ENCODE peak calls at places on chromosomes 16 and 17, in seven cellular contexts. One of them, this sample, is unnamed.

GRCh38 chr16:31006086-31006385 is 4.4 kb downstream of the STX1B start:
- DNase-seq in endothelial cell: no peak
- DNase-seq in Calu3: no peak
- DNase-seq in fibroblast of mammary gland: no peak
- DNase-seq in Peyer's patch: no peak
- DNase-seq in WERI-Rb-1: peak
- DNase-seq in WTC11: no peak
- DNase-seq in this sample: no peak

GRCh38 chr16:12089492-12090161 is 113.1 kb downstream of the SNX29 start:
- DNase-seq in WTC11: peak
- DNase-seq in Calu3: peak
- DNase-seq in WERI-Rb-1: no peak
- DNase-seq in fibroblast of mammary gland: peak
- DNase-seq in Peyer's patch: peak
- DNase-seq in endothelial cell: peak
- DNase-seq in this sample: no peak

GRCh38 chr16:4637501-4638166 is 13.0 kb downstream of the MGRN1 start:
- DNase-seq in Peyer's patch: no peak
- DNase-seq in endothelial cell: no peak
- DNase-seq in fibroblast of mammary gland: no peak
- DNase-seq in WERI-Rb-1: no peak
- DNase-seq in Calu3: no peak
- DNase-seq in WTC11: no peak
- DNase-seq in this sample: no peak

GRCh38 chr17:77930780-77931768 is 27.4 kb upstream of the TNRC6C start:
- DNase-seq in fibroblast of mammary gland: no peak
- DNase-seq in WERI-Rb-1: no peak
- DNase-seq in endothelial cell: peak
- DNase-seq in Calu3: no peak
- DNase-seq in Peyer's patch: no peak
- DNase-seq in WTC11: no peak
- DNase-seq in this sample: no peak

GRCh38 chr16:88966986-88967799 is 9.8 kb downstream of the CBFA2T3 start:
- DNase-seq in WERI-Rb-1: no peak
- DNase-seq in fibroblast of mammary gland: no peak
- DNase-seq in WTC11: no peak
- DNase-seq in Peyer's patch: peak
- DNase-seq in Calu3: no peak
- DNase-seq in endothelial cell: no peak
- DNase-seq in this sample: no peak

GRCh38 chr17:6422654-6423241 is 12.2 kb downstream of the AIPL1 start:
- DNase-seq in WTC11: no peak
- DNase-seq in endothelial cell: no peak
- DNase-seq in Calu3: no peak
- DNase-seq in fibroblast of mammary gland: no peak
- DNase-seq in WERI-Rb-1: peak
- DNase-seq in Peyer's patch: no peak
- DNase-seq in this sample: no peak

GRCh38 chr17:54956802-54957201 is 11.7 kb downstream of the COX11 start:
- DNase-seq in endothelial cell: no peak
- DNase-seq in fibroblast of mammary gland: no peak
- DNase-seq in WTC11: no peak
- DNase-seq in Calu3: no peak
- DNase-seq in WERI-Rb-1: peak
- DNase-seq in Peyer's patch: no peak
- DNase-seq in this sample: no peak

GRCh38 chr16:81695431-81695890 is 83.6 kb upstream of the PLCG2 start:
- DNase-seq in endothelial cell: no peak
- DNase-seq in fibroblast of mammary gland: no peak
- DNase-seq in Calu3: no peak
- DNase-seq in WTC11: no peak
- DNase-seq in WERI-Rb-1: no peak
- DNase-seq in Peyer's patch: no peak
- DNase-seq in this sample: no peak

GRCh38 chr16:27945233-27945975 is 118.1 kb downstream of the GSG1L start:
- DNase-seq in fibroblast of mammary gland: no peak
- DNase-seq in WERI-Rb-1: peak
- DNase-seq in endothelial cell: no peak
- DNase-seq in WTC11: no peak
- DNase-seq in Peyer's patch: no peak
- DNase-seq in Calu3: no peak
- DNase-seq in this sample: no peak

GRCh38 chr16:29806096-29806579 is at the start of gene MAZ:
- DNase-seq in WERI-Rb-1: no peak
- DNase-seq in Calu3: peak
- DNase-seq in WTC11: no peak
- DNase-seq in endothelial cell: no peak
- DNase-seq in Peyer's patch: peak
- DNase-seq in fibroblast of mammary gland: peak
- DNase-seq in this sample: peak

GRCh38 chr16:3949287-3949686 is 68.8 kb upstream of the CREBBP start:
- DNase-seq in fibroblast of mammary gland: no peak
- DNase-seq in endothelial cell: no peak
- DNase-seq in WERI-Rb-1: no peak
- DNase-seq in Peyer's patch: no peak
- DNase-seq in WTC11: no peak
- DNase-seq in Calu3: no peak
- DNase-seq in this sample: no peak

GRCh38 chr17:17079336-17079735 is 37.1 kb downstream of the MPRIP start:
- DNase-seq in Peyer's patch: no peak
- DNase-seq in Calu3: no peak
- DNase-seq in fibroblast of mammary gland: no peak
- DNase-seq in endothelial cell: no peak
- DNase-seq in WTC11: no peak
- DNase-seq in WERI-Rb-1: peak
- DNase-seq in this sample: no peak

GRCh38 chr16:89472711-89473075 is 17.7 kb downstream of the ANKRD11 start:
- DNase-seq in endothelial cell: no peak
- DNase-seq in WTC11: no peak
- DNase-seq in Calu3: no peak
- DNase-seq in Peyer's patch: no peak
- DNase-seq in WERI-Rb-1: no peak
- DNase-seq in fibroblast of mammary gland: no peak
- DNase-seq in this sample: no peak

GRCh38 chr17:32259596-32259995 is 6.0 kb upstream of the RHBDL3 start:
- DNase-seq in Peyer's patch: no peak
- DNase-seq in endothelial cell: no peak
- DNase-seq in WTC11: no peak
- DNase-seq in fibroblast of mammary gland: peak
- DNase-seq in Calu3: no peak
- DNase-seq in WERI-Rb-1: no peak
- DNase-seq in this sample: no peak

GRCh38 chr16:31360296-31360695 is 5.3 kb downstream of the ITGAX start:
- DNase-seq in fibroblast of mammary gland: no peak
- DNase-seq in Calu3: no peak
- DNase-seq in endothelial cell: no peak
- DNase-seq in WERI-Rb-1: no peak
- DNase-seq in WTC11: no peak
- DNase-seq in Peyer's patch: no peak
- DNase-seq in this sample: no peak

GRCh38 chr17:39667262-39668140 is 752 bp upstream of the PNMT start:
- DNase-seq in WTC11: peak
- DNase-seq in endothelial cell: no peak
- DNase-seq in Calu3: peak
- DNase-seq in Peyer's patch: no peak
- DNase-seq in WERI-Rb-1: peak
- DNase-seq in fibroblast of mammary gland: no peak
- DNase-seq in this sample: no peak

GRCh38 chr17:39666601-39667261 is 1.5 kb upstream of the PNMT start:
- DNase-seq in endothelial cell: no peak
- DNase-seq in WTC11: no peak
- DNase-seq in Calu3: peak
- DNase-seq in fibroblast of mammary gland: no peak
- DNase-seq in Peyer's patch: no peak
- DNase-seq in WERI-Rb-1: no peak
- DNase-seq in this sample: no peak

GRCh38 chr17:39666231-39666600 is 1.1 kb downstream of the TCAP start:
- DNase-seq in Peyer's patch: no peak
- DNase-seq in endothelial cell: no peak
- DNase-seq in fibroblast of mammary gland: no peak
- DNase-seq in WTC11: no peak
- DNase-seq in WERI-Rb-1: no peak
- DNase-seq in Calu3: peak
- DNase-seq in this sample: no peak

GRCh38 chr17:39669897-39670735 is 1.9 kb downstream of the PNMT start:
- DNase-seq in Calu3: peak
- DNase-seq in WERI-Rb-1: no peak
- DNase-seq in endothelial cell: no peak
- DNase-seq in Peyer's patch: no peak
- DNase-seq in fibroblast of mammary gland: no peak
- DNase-seq in WTC11: no peak
- DNase-seq in this sample: no peak

DNA sequence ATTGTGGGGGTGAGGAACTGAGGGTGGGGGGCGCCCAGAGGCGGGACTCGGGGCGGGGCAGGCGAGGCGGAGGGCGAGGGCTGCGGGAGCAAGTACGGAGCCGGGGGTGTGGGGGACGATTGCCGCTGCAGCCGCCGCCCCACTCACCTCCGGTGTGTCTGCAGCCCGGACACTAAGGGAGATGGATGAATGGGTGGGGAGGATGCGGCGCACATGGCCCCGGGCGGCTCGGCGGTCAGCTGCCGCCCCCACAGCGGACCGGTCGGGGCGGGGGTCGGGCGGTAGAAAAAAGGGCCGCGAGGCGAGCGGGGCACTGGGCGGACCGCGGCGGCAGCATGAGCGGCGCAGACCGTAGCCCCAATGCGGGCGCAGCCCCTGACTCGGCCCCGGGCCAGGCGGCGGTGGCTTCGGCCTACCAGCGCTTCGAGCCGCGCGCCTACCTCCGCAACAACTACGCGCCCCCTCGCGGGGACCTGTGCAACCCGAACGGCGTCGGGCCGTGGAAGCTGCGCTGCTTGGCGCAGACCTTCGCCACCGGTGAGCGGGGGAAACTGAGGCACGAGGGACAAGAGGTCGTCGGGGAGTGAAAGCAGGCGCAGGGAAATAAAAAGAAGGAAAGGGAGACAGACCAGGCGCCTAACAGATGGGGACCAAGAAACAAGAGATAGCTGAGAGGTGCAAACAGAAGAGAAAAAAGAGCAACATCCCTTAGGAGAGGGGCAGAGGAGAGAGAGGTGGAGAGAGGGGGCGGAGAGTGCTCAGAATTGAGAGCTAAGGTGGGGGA is at the start of gene PNMT:
- DNase-seq in endothelial cell: peak
- DNase-seq in Calu3: peak
- DNase-seq in WERI-Rb-1: no peak
- DNase-seq in fibroblast of mammary gland: peak
- DNase-seq in Peyer's patch: peak
- DNase-seq in WTC11: peak
- DNase-seq in this sample: peak
- TF ChIP-seq CTCF in endothelial cell: peak
- TF ChIP-seq CTCF in Calu3: no peak
- TF ChIP-seq CTCF in WERI-Rb-1: no peak
- TF ChIP-seq CTCF in fibroblast of mammary gland: peak
- TF ChIP-seq CTCF in Peyer's patch: peak
- TF ChIP-seq CTCF in WTC11: peak
- TF ChIP-seq CTCF in this sample: peak

DNA sequence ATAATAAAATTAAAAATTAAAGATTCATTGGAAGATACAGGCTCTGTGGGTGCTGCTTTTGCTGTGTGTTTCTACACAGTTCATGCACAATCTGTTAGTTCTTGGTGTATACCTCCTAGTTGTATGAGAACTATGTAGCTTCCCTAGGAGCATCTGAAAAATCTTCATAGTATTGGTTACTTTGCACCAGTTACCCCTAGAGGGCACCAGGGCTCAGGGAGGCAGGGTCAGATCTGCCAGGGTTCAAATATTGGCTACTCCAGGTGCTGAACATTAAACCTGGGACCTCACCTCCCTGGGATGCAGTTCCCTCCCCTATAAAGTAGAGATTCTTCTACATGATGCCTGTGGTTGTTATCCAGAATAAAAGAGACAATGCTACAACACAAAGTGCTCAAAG is 583.0 kb upstream of the CDH11 start:
- DNase-seq in Calu3: no peak
- DNase-seq in fibroblast of mammary gland: no peak
- DNase-seq in WTC11: peak
- DNase-seq in endothelial cell: peak
- DNase-seq in Peyer's patch: no peak
- DNase-seq in WERI-Rb-1: peak
- DNase-seq in this sample: no peak
- TF ChIP-seq CTCF in Calu3: no peak
- TF ChIP-seq CTCF in fibroblast of mammary gland: peak
- TF ChIP-seq CTCF in WTC11: no peak
- TF ChIP-seq CTCF in endothelial cell: peak
- TF ChIP-seq CTCF in Peyer's patch: no peak
- TF ChIP-seq CTCF in WERI-Rb-1: peak
- TF ChIP-seq CTCF in this sample: peak

DNA sequence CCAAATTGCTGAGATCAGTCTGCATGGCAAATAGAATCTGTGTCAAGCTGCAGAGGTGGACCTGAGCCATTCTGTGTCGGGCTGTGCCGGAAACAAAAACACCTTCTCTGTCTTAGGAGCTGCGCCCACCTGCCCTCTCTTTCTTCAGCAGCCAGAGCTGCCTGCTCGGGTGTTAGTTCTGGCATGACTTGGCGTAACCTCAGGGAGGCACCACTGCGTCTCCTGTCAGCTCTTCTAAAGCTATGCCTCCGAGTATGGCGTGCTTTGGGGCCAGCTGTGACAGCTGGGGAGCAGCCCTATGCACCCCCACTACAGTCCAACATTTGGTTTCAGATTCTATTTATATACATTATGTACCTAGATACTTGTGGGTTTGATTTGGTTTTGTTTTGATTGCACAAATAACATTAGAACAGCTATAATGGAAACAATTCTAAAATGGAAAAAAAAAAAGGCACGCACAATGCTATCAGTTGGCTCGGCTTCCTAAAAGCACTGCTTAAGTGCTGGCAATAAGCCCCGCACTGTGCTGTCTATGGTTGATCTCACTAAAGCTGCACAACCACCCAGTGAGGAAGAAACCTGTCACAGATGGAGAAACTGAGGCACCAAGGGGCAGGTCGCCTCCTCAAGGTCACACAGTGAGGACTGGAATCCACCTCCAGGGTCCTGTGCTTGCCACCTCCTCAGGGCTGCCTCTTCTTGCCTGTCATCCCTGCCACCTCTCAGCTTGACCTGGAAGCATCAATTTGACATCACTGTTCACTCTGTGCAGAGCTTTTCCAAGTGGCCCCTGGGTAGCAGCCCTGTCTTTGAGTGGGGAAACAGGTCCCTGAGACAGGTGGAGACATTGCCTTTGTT is 18.7 kb upstream of the ADGRG1 start:
- DNase-seq in Peyer's patch: peak
- DNase-seq in WTC11: no peak
- DNase-seq in endothelial cell: no peak
- DNase-seq in Calu3: no peak
- DNase-seq in WERI-Rb-1: no peak
- DNase-seq in fibroblast of mammary gland: no peak
- DNase-seq in this sample: no peak
- TF ChIP-seq CTCF in Peyer's patch: no peak
- TF ChIP-seq CTCF in WTC11: no peak
- TF ChIP-seq CTCF in endothelial cell: no peak
- TF ChIP-seq CTCF in Calu3: no peak
- TF ChIP-seq CTCF in WERI-Rb-1: no peak
- TF ChIP-seq CTCF in fibroblast of mammary gland: no peak
- TF ChIP-seq CTCF in this sample: no peak

DNA sequence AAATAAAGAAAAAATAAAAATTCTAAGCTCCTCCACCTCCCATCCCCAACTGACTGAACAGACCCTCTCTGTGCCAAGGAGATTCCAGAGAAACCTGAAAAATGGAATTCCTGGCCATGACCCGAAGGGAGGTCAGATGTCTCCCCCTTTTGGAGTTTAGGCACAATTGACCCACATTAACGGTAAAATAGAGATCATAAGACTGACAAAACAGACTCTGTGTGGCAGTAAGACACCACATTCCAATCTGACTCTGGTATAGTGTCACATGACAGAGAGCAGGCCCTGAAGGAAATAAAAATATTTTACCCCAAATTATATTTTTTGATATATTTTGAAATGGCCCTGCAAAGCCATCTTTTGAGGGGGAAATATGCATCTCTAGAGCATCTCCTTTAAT is 115.1 kb upstream of the ZKSCAN2 start:
- DNase-seq in Calu3: no peak
- DNase-seq in fibroblast of mammary gland: no peak
- DNase-seq in Peyer's patch: no peak
- DNase-seq in WERI-Rb-1: no peak
- DNase-seq in WTC11: no peak
- DNase-seq in endothelial cell: no peak
- DNase-seq in this sample: no peak
- TF ChIP-seq CTCF in Calu3: no peak
- TF ChIP-seq CTCF in fibroblast of mammary gland: no peak
- TF ChIP-seq CTCF in Peyer's patch: no peak
- TF ChIP-seq CTCF in WERI-Rb-1: peak
- TF ChIP-seq CTCF in WTC11: no peak
- TF ChIP-seq CTCF in endothelial cell: no peak
- TF ChIP-seq CTCF in this sample: no peak